ENCODE peak calls at places on chromosomes 2 and 18, in five cellular contexts. R, L, W, D and H are unnamed samples.

GRCh38 chr2:189545424-189545823 is 35.2 kb downstream of the SLC40A1 start:
- DNase-seq in W (no peak), D (no peak), L (no peak), R (no peak), H (peak; percentile 31)

GRCh38 chr2:227612546-227613271 is 1.9 kb downstream of the SCYGR3 start:
- DNase-seq in D (no peak), L (no peak), W (no peak), R (no peak), H (no peak)

GRCh38 chr2:179592167-179592936 is 269.1 kb downstream of the ZNF385B start:
- DNase-seq in W (no peak), L (no peak), R (no peak), D (no peak), H (no peak)

GRCh38 chr2:190947139-190947538 is 66.5 kb downstream of the GLS start:
- DNase-seq in W (no peak), L (no peak), R (no peak), D (no peak), H (no peak)

GRCh38 chr18:50424877-50425690 is 50.2 kb downstream of the SKA1 start:
- DNase-seq in W (no peak), L (no peak), D (no peak), R (no peak), H (no peak)

GRCh38 chr2:129619471-129619870 is 360.0 kb upstream of the RAB6C start:
- DNase-seq in R (no peak), L (no peak), D (no peak), W (no peak), H (no peak)

GRCh38 chr2:172098650-172099471 is 3.8 kb downstream of the DLX2 start:
- DNase-seq in R (no peak), L (no peak), W (no peak), D (peak; percentile 57), H (no peak)

GRCh38 chr2:160742679-160743078 is 249.1 kb upstream of the RBMS1 start:
- DNase-seq in L (no peak), W (no peak), D (no peak), R (no peak), H (no peak)

GRCh38 chr2:144324446-144325045 is 195.4 kb downstream of the ZEB2 start:
- DNase-seq in D (no peak), L (no peak), R (no peak), W (no peak), H (no peak)

GRCh38 chr2:175600024-175600831 is 401.8 kb downstream of the LNPK start:
- DNase-seq in D (no peak), L (no peak), W (no peak), R (no peak), H (no peak)

GRCh38 chr18:45726603-45727002 is 2.6 kb downstream of the SLC14A1 start:
- DNase-seq in D (no peak), W (no peak), L (no peak), R (no peak), H (no peak)

GRCh38 chr2:28354920-28355520 is 37.6 kb upstream of the FOSL2 start:
- DNase-seq in R (no peak), W (no peak), L (no peak), D (no peak), H (no peak)

GRCh38 chr2:200302940-200303727 is 3.4 kb upstream of the SPATS2L start:
- DNase-seq in L (no peak), W (no peak), D (peak; percentile 31), R (no peak), H (no peak)